ENCODE peak calls at places on chromosomes 3 and 15, in ten cellular contexts. I, Y, S, P, Z, U, A, O, B and K are unnamed samples.

GRCh38 chr3:49351521-49352011 is 6.6 kb downstream of the GPX1 start:
- DNase-seq in I (no peak), Y (no peak), S (peak; percentile 75), P (no peak), Z (peak; percentile 83), U (no peak), A (no peak), O (peak; percentile 46), B (no peak), K (no peak)

GRCh38 chr3:31164398-31164797 is 269.9 kb upstream of the GADL1 start:
- DNase-seq in I (no peak), Y (no peak), S (no peak), P (no peak), Z (no peak), U (no peak), A (no peak), O (no peak), B (no peak), K (no peak)

GRCh38 chr3:184042617-184043016 is 10.2 kb upstream of the HTR3C start:
- DNase-seq in I (no peak), Y (no peak), S (no peak), P (no peak), Z (no peak), U (no peak), A (no peak), O (no peak), B (no peak), K (no peak)

GRCh38 chr3:168914662-168915061 is 748.9 kb downstream of the MECOM start:
- DNase-seq in I (no peak), Y (no peak), S (no peak), P (no peak), Z (peak; percentile 47), U (no peak), A (no peak), O (no peak), B (no peak), K (no peak)

GRCh38 chr15:90706394-90707327 is 10.5 kb upstream of the BLM start:
- DNase-seq in I (peak; percentile 29), Y (no peak), S (no peak), P (no peak), Z (no peak), U (no peak), A (no peak), O (no peak), B (no peak), K (no peak)

GRCh38 chr3:71389911-71390573 is 193.5 kb downstream of the FOXP1 start:
- DNase-seq in I (peak; percentile 67), Y (peak; percentile 26), S (no peak), P (peak; percentile 28), Z (peak; percentile 91), U (peak; percentile 39), A (no peak), O (peak; percentile 42), B (peak; percentile 47), K (no peak)

GRCh38 chr3:81764665-81765064 is 3.2 kb upstream of the GBE1 start:
- DNase-seq in I (no peak), Y (peak; percentile 75), S (no peak), P (no peak), Z (no peak), U (no peak), A (no peak), O (no peak), B (no peak), K (no peak)

GRCh38 chr3:104711435-104711834 is 655.3 kb upstream of the ALCAM start:
- DNase-seq in I (no peak), Y (no peak), S (no peak), P (no peak), Z (no peak), U (no peak), A (no peak), O (no peak), B (no peak), K (no peak)

GRCh38 chr3:196531418-196531817 is 16.3 kb upstream of the SMCO1 start:
- DNase-seq in I (no peak), Y (no peak), S (no peak), P (no peak), Z (no peak), U (no peak), A (no peak), O (no peak), B (no peak), K (no peak)

GRCh38 chr15:31091531-31091930 is 10.0 kb downstream of the TRPM1 start:
- DNase-seq in I (no peak), Y (no peak), S (peak; percentile 82), P (no peak), Z (peak; percentile 79), U (no peak), A (no peak), O (no peak), B (no peak), K (no peak)

GRCh38 chr3:18712713-18713575 is 287.8 kb upstream of the SATB1 start:
- DNase-seq in I (no peak), Y (no peak), S (no peak), P (no peak), Z (no peak), U (no peak), A (no peak), O (no peak), B (no peak), K (no peak)

GRCh38 chr3:16174389-16174788 is at the start of gene GALNT15:
- DNase-seq in I (peak; percentile 90), Y (peak; percentile 96), S (peak; percentile 80), P (peak; percentile 87), Z (peak; percentile 94), U (no peak), A (no peak), O (peak; percentile 76), B (peak; percentile 82), K (no peak)

GRCh38 chr15:99283739-99284138 is 32.5 kb downstream of the LRRC28 start:
- DNase-seq in I (no peak), Y (no peak), S (no peak), P (no peak), Z (no peak), U (no peak), A (no peak), O (no peak), B (no peak), K (no peak)

DNA sequence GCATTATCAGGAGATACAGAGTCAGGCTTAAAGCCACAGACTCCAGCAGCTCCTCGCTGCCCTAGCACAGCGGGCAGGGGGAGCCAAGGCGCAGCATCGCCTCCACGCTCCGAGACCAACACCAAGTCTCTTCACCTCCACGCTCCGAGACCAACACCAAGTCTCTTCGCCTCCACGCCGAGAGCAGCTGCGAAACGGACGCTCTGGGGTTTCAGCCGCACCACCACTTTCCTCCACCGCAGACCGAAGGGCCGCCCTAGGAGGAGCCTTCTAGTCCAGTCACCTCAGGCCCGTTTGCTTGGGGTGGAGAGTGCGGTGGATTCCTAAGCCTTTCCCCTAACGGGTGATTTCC is 678 bp downstream of the DMXL2 start:
- DNase-seq in I (peak; percentile 56), Y (no peak), S (no peak), P (peak; percentile 47), Z (peak; percentile 68), U (peak; percentile 40), A (peak; percentile 44), O (peak; percentile 68), B (no peak), K (no peak)
- TF ChIP-seq CTCF in I (no peak), Y (no peak), S (peak; percentile 32), P (peak; percentile 26), Z (peak; percentile 35), U (no peak), A (no peak), O (no peak), B (no peak), K (peak; percentile 13)

GRCh38 chr3:161414907-161415306 is 43.6 kb upstream of the SPTSSB start:
- DNase-seq in I (no peak), Y (no peak), S (no peak), P (no peak), Z (no peak), U (no peak), A (no peak), O (no peak), B (no peak), K (no peak)

GRCh38 chr3:161413127-161413854 is 42.0 kb upstream of the SPTSSB start:
- DNase-seq in I (peak; percentile 77), Y (no peak), S (no peak), P (peak; percentile 54), Z (peak; percentile 83), U (no peak), A (no peak), O (no peak), B (peak; percentile 76), K (no peak)

GRCh38 chr3:161415506-161416231 is 44.4 kb upstream of the SPTSSB start:
- DNase-seq in I (peak; percentile 37), Y (no peak), S (peak; percentile 89), P (no peak), Z (peak; percentile 94), U (no peak), A (no peak), O (peak; percentile 28), B (peak; percentile 50), K (no peak)

GRCh38 chr3:161412117-161412516 is 40.8 kb upstream of the SPTSSB start:
- DNase-seq in I (no peak), Y (no peak), S (no peak), P (no peak), Z (no peak), U (no peak), A (no peak), O (no peak), B (no peak), K (no peak)

GRCh38 chr3:161413855-161414210 is 42.5 kb upstream of the SPTSSB start:
- DNase-seq in I (no peak), Y (no peak), S (no peak), P (no peak), Z (no peak), U (no peak), A (no peak), O (no peak), B (no peak), K (no peak)
- TF ChIP-seq CTCF in I (no peak), Y (no peak), S (no peak), P (no peak), Z (no peak), U (no peak), A (no peak), O (no peak), B (no peak), K (no peak)

GRCh38 chr3:94158461-94158860 is 95.6 kb downstream of the NSUN3 start:
- DNase-seq in I (no peak), Y (no peak), S (no peak), P (no peak), Z (peak; percentile 16), U (no peak), A (no peak), O (no peak), B (no peak), K (no peak)

GRCh38 chr3:94162700-94163099 is 99.8 kb downstream of the NSUN3 start:
- DNase-seq in I (no peak), Y (no peak), S (no peak), P (no peak), Z (peak; percentile 62), U (no peak), A (no peak), O (peak; percentile 24), B (no peak), K (no peak)

GRCh38 chr3:94159062-94159726 is 96.3 kb downstream of the NSUN3 start:
- DNase-seq in I (no peak), Y (no peak), S (peak; percentile 1), P (no peak), Z (peak; percentile 77), U (no peak), A (no peak), O (peak; percentile 62), B (no peak), K (no peak)
- TF ChIP-seq CTCF in I (no peak), Y (no peak), S (no peak), P (no peak), Z (no peak), U (no peak), A (no peak), O (no peak), B (no peak), K (no peak)

GRCh38 chr15:79208179-79208578 is 74.3 kb upstream of the ANKRD34C start:
- DNase-seq in I (no peak), Y (no peak), S (no peak), P (no peak), Z (no peak), U (no peak), A (no peak), O (no peak), B (no peak), K (no peak)
- TF ChIP-seq CTCF in I (no peak), Y (no peak), S (no peak), P (no peak), Z (no peak), U (no peak), A (no peak), O (peak; percentile 3), B (no peak), K (no peak)